ENCODE peak calls at places on chromosomes 5 and 9, in ten cellular contexts. M is dorsolateral prefrontal cortex, F is cardiac muscle cell, L is A549, K is fibroblast of lung, W is gastrocnemius medialis, V is skeletal muscle cell, Q is foreskin fibroblast, E is GM06990, S is aorta. O is an unnamed sample.

GRCh38 chr9:6910032-6910431 is 152.3 kb downstream of the KDM4C start:
- DNase-seq in M (no peak), F (no peak), L (peak; percentile 15), K (no peak), W (no peak), V (no peak), Q (peak; percentile 67), E (no peak), S (no peak), O (no peak)

GRCh38 chr5:148376198-148376597 is 7.6 kb upstream of the FBXO38 start:
- DNase-seq in M (no peak), F (no peak), L (no peak), K (no peak), W (no peak), V (no peak), Q (no peak), E (no peak), S (no peak), O (no peak)

GRCh38 chr5:52909192-52909591 is 80.0 kb upstream of the ITGA2 start:
- DNase-seq in M (no peak), F (peak; percentile 5), L (no peak), K (peak; percentile 11), W (no peak), V (no peak), Q (no peak), E (no peak), S (no peak), O (no peak)

GRCh38 chr5:82058710-82059109 is 86.9 kb downstream of the ATG10 start:
- DNase-seq in M (no peak), F (no peak), L (no peak), K (peak; percentile 64), W (no peak), V (no peak), Q (no peak), E (no peak), S (no peak), O (no peak)

GRCh38 chr5:28862860-28863196 is 1824.4 kb upstream of the CDH9 start:
- DNase-seq in M (no peak), F (no peak), L (peak; percentile 7), K (no peak), W (no peak), V (no peak), Q (no peak), E (no peak), S (no peak), O (no peak)

GRCh38 chr5:55175781-55176175 is 2.8 kb upstream of the CDC20B start:
- DNase-seq in M (no peak), F (no peak), L (no peak), K (no peak), W (no peak), V (no peak), Q (no peak), E (no peak), S (no peak), O (no peak)

GRCh38 chr9:3746296-3747275 is 220.8 kb upstream of the RFX3 start:
- DNase-seq in M (peak; percentile 20), F (no peak), L (peak; percentile 41), K (peak; percentile 94), W (no peak), V (peak; percentile 71), Q (peak; percentile 89), E (no peak), S (no peak), O (no peak)

GRCh38 chr5:175657593-175658271 is at the start of gene HRH2:
- DNase-seq in M (no peak), F (peak; percentile 67), L (peak; percentile 67), K (peak; percentile 14), W (no peak), V (no peak), Q (no peak), E (no peak), S (peak; percentile 83), O (no peak)

GRCh38 chr5:140356878-140357730 is 2.9 kb upstream of the SLC4A9 start:
- DNase-seq in M (no peak), F (no peak), L (no peak), K (no peak), W (no peak), V (no peak), Q (no peak), E (no peak), S (no peak), O (no peak)

GRCh38 chr5:140360101-140360500 is at the start of gene SLC4A9:
- DNase-seq in M (no peak), F (no peak), L (no peak), K (no peak), W (no peak), V (no peak), Q (no peak), E (no peak), S (no peak), O (no peak)

GRCh38 chr5:140355551-140355950 is 4.4 kb upstream of the SLC4A9 start:
- DNase-seq in M (no peak), F (no peak), L (no peak), K (no peak), W (no peak), V (no peak), Q (no peak), E (no peak), S (no peak), O (no peak)

GRCh38 chr5:140358738-140359310 is 1.2 kb upstream of the SLC4A9 start:
- DNase-seq in M (no peak), F (peak; percentile 51), L (peak; percentile 51), K (peak; percentile 41), W (no peak), V (no peak), Q (peak; percentile 77), E (no peak), S (no peak), O (no peak)

DNA sequence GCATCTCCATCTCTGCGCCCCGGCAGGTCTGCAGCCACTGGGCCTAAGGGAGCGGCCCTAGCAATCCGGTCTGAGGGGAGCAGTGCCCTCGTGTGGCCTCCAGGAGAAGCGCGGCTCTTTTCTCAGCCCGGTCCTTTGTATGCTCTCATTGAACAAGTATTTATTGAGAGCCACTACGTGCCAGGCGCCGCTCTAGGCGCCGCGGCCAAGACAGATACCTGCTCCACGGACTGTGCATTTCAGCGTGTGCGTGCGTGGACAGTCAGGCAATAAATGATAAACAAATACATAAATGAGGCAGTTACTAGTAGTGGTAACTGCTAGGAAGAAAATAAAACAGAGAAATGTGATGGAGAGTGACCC is 2.3 kb upstream of the SLC4A9 start:
- DNase-seq in M (peak; percentile 93), F (peak; percentile 89), L (peak; percentile 89), K (peak; percentile 79), W (peak; percentile 79), V (no peak), Q (peak; percentile 93), E (peak; percentile 77), S (peak; percentile 88), O (peak; percentile 57)
- H3K4me3 ChIP-seq in M (peak overlapping the region; percentile 33), F (no peak overlapping the region), L (no peak overlapping the region), K (peak overlapping the region; percentile 26), W (peak overlapping the region; percentile 59), V (no peak overlapping the region), Q (peak overlapping the region; percentile 16), E (no peak overlapping the region), S (no peak overlapping the region), O (no peak overlapping the region)

DNA sequence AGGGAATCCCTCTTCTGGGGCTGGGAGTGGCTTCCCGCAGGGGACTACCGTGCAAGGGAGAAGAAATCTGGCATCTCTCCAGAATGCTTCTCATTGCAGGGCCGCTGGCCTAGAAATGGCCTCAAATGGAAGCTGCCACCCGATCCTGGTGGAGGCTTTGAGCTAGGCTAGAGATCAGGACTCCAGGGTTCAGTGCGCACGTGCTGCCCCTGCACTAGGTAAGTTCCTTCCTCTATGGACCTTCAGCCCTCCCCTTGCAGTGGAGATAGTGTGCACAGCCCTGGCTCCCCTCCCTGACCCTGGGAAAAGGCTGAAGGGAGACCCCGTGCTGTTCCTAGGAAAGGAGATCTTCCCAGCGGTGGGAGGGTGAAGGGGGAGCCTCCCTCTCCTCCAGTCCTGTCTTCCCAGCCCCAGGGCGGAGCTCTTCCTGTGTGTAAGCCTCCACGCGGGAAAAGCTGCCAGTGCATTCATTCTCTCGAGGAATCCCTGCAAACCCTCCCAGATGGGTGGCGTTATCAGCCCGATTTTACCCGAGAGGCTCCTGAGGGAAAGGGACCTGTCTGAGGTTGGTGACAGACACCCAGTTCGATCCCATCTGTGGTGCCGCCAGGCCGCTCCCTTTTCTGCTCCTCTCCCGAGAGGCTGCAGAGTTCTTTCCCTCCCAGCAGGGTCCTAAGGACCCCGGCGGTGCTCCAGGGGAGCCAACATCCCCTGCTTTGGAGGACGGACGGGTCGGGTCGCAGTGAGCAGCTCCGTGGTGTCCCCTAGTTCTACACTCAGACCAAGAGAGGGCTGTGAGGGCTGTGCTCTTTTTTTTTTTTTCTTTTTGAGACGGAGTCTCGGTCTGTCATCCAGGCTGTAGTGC is 1.4 kb upstream of the CERCAM start:
- DNase-seq in M (no peak), F (peak; percentile 56), L (no peak), K (peak; percentile 26), W (no peak), V (no peak), Q (peak; percentile 54), E (no peak), S (no peak), O (no peak)
- H3K4me3 ChIP-seq in M (peak overlapping the region; percentile 2), F (no peak overlapping the region), L (peak overlapping the region; percentile 80), K (no peak overlapping the region), W (peak overlapping the region; percentile 99), V (peak overlapping the region; percentile 89), Q (peak overlapping the region; percentile 84), E (no peak overlapping the region), S (no peak overlapping the region), O (no peak overlapping the region)

GRCh38 chr5:151786468-151786867 is 14.7 kb downstream of the G3BP1 start:
- DNase-seq in M (no peak), F (no peak), L (no peak), K (no peak), W (no peak), V (no peak), Q (no peak), E (no peak), S (no peak), O (no peak)
- H3K4me3 ChIP-seq in M (no peak overlapping the region), F (no peak overlapping the region), L (no peak overlapping the region), K (no peak overlapping the region), W (no peak overlapping the region), V (no peak overlapping the region), Q (no peak overlapping the region), E (no peak overlapping the region), S (no peak overlapping the region), O (no peak overlapping the region)

GRCh38 chr5:321726-322251 is 275 bp downstream of the AHRR start:
- DNase-seq in M (no peak), F (no peak), L (no peak), K (no peak), W (no peak), V (no peak), Q (no peak), E (no peak), S (no peak), O (no peak)

GRCh38 chr5:322942-323879 is 1.7 kb downstream of the AHRR start:
- DNase-seq in M (no peak), F (no peak), L (no peak), K (peak; percentile 35), W (no peak), V (no peak), Q (peak; percentile 61), E (no peak), S (no peak), O (no peak)

GRCh38 chr5:326109-326508 is 4.6 kb downstream of the AHRR start:
- DNase-seq in M (no peak), F (no peak), L (no peak), K (no peak), W (no peak), V (no peak), Q (no peak), E (no peak), S (no peak), O (no peak)

GRCh38 chr5:322281-322941 is 897 bp downstream of the AHRR start:
- DNase-seq in M (no peak), F (no peak), L (no peak), K (peak; percentile 29), W (no peak), V (no peak), Q (peak; percentile 83), E (peak; percentile 79), S (no peak), O (no peak)

DNA sequence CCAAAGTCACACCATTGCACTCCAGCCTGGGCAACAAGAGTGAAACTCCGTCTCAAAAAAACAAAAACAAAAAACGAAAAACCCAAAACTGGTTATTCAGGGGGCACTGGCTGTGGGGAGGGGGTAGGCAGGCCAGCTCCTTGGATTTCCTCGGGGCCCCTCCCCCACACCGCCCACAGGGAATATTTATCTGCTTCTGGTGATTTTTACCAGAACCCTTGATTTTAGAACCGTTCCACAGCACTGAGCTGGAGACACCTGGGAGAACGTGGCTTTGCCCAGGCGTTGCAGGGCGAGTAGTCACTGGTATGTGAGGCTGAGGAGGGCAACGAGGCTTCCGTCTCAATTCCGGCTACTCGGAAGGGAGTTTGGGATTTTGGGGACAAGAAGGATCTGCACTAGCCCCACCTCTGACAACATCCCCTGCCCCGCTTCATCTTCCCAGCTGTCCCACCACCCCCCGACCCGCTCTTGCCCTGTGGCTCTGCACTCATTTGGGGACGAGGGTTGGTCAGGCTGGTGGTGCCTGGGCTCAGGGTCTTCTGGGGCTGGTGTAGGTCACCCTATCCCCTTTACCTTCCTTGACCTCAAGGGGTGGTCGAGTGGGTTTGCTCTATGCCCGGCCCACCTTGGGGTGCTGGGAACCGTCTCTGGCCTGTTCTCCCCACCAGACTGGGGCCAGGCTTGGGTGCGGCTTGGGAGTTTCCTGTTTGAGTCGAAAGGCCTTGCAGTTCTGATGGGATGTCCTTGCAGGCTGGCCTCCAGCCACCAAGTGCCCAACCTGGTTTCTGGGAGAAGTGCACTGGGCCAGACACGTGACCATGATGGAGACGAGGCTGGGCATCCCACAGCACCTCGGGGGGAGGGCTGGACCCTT is 3.5 kb downstream of the AHRR start:
- DNase-seq in M (no peak), F (no peak), L (no peak), K (no peak), W (no peak), V (no peak), Q (no peak), E (no peak), S (no peak), O (no peak)
- H3K4me3 ChIP-seq in M (no peak overlapping the region), F (no peak overlapping the region), L (no peak overlapping the region), K (no peak overlapping the region), W (no peak overlapping the region), V (no peak overlapping the region), Q (no peak overlapping the region), E (no peak overlapping the region), S (no peak overlapping the region), O (no peak overlapping the region)